ENCODE peak calls at places on chromosomes 11 and 22, in six cellular contexts. K, C, R, W, L and S are unnamed samples.
A peak's percentile ranks its signal among the peaks of the same experiment; 100 is the strongest.

GRCh38 chr11:103897156-103897555 is 139.3 kb upstream of the DDI1 start:
- DNase-seq in K (no peak), C (no peak), R (no peak), W (no peak), L (no peak), S (peak; percentile 5)

GRCh38 chr11:2744166-2744565 is 44.4 kb upstream of the KCNQ1OT1 start:
- DNase-seq in K (no peak), C (no peak), R (no peak), W (no peak), L (no peak), S (no peak)

GRCh38 chr22:45149671-45150070 is 14.1 kb upstream of the NUP50 start:
- DNase-seq in K (no peak), C (no peak), R (peak; percentile 78), W (no peak), L (no peak), S (no peak)

GRCh38 chr11:68298659-68299516 is 13.5 kb upstream of the LRP5 start:
- DNase-seq in K (no peak), C (peak; percentile 57), R (no peak), W (no peak), L (no peak), S (no peak)

GRCh38 chr22:26953380-26953807 is 296.0 kb downstream of the MIAT start:
- DNase-seq in K (no peak), C (no peak), R (no peak), W (no peak), L (no peak), S (no peak)

GRCh38 chr11:16923987-16924386 is 90.2 kb downstream of the PLEKHA7 start:
- DNase-seq in K (no peak), C (peak; percentile 83), R (no peak), W (no peak), L (no peak), S (no peak)

GRCh38 chr11:22666700-22667439 is 459 bp downstream of the GAS2 start:
- DNase-seq in K (no peak), C (no peak), R (peak; percentile 17), W (no peak), L (no peak), S (peak; percentile 26)

GRCh38 chr11:8766043-8766992 is 83.7 kb downstream of the RPL27A start:
- DNase-seq in K (no peak), C (no peak), R (no peak), W (no peak), L (no peak), S (no peak)

GRCh38 chr11:32140121-32140520 is 49.2 kb downstream of the RCN1 start:
- DNase-seq in K (no peak), C (no peak), R (no peak), W (no peak), L (no peak), S (no peak)

GRCh38 chr11:62644220-62644619 is 2.2 kb downstream of the GANAB start:
- DNase-seq in K (no peak), C (no peak), R (no peak), W (no peak), L (no peak), S (no peak)

GRCh38 chr11:71364176-71364671 is 84.0 kb downstream of the DHCR7 start:
- DNase-seq in K (no peak), C (no peak), R (no peak), W (no peak), L (no peak), S (no peak)

GRCh38 chr11:72573380-72573949 is 100.8 kb downstream of the PDE2A start:
- DNase-seq in K (no peak), C (peak; percentile 51), R (peak; percentile 28), W (no peak), L (peak; percentile 35), S (peak; percentile 53)

GRCh38 chr11:19978668-19979518 is 181.4 kb downstream of the DBX1 start:
- DNase-seq in K (peak; percentile 70), C (peak; percentile 58), R (peak; percentile 95), W (no peak), L (peak; percentile 97), S (peak; percentile 91)

GRCh38 chr11:111603633-111604130 is 1.4 kb downstream of the SIK2 start:
- DNase-seq in K (no peak), C (no peak), R (no peak), W (no peak), L (peak; percentile 15), S (peak; percentile 15)

GRCh38 chr22:41777749-41778395 is 22.6 kb upstream of the CCDC134 start:
- DNase-seq in K (no peak), C (no peak), R (no peak), W (no peak), L (peak; percentile 58), S (peak; percentile 23)

GRCh38 chr22:46346680-46347405 is 11.3 kb downstream of the TRMU start:
- DNase-seq in K (no peak), C (no peak), R (no peak), W (no peak), L (no peak), S (no peak)

GRCh38 chr22:35470903-35471321 is 69.7 kb upstream of the RASD2 start:
- DNase-seq in K (no peak), C (no peak), R (peak; percentile 8), W (no peak), L (no peak), S (no peak)

GRCh38 chr11:121032546-121032945 is 8.6 kb downstream of the TBCEL start:
- DNase-seq in K (peak; percentile 33), C (no peak), R (peak; percentile 20), W (no peak), L (no peak), S (no peak)

GRCh38 chr11:117479372-117479771 is 151.7 kb downstream of the CEP164 start:
- DNase-seq in K (no peak), C (no peak), R (no peak), W (no peak), L (no peak), S (no peak)

GRCh38 chr11:12690663-12691062 is 16.4 kb downstream of the TEAD1 start:
- DNase-seq in K (no peak), C (no peak), R (no peak), W (no peak), L (no peak), S (no peak)

GRCh38 chr11:19087658-19088057 is 27.1 kb upstream of the MRGPRX2 start:
- DNase-seq in K (no peak), C (no peak), R (peak; percentile 27), W (no peak), L (peak; percentile 89), S (peak; percentile 81)

GRCh38 chr22:19559324-19559811 is 35.2 kb upstream of the CLDN5 start:
- DNase-seq in K (no peak), C (peak; percentile 40), R (no peak), W (no peak), L (peak; percentile 35), S (no peak)

GRCh38 chr11:60183595-60184201 is 815 bp upstream of the MS4A6A start:
- DNase-seq in K (no peak), C (no peak), R (no peak), W (no peak), L (no peak), S (no peak)

GRCh38 chr11:102476812-102477211 is 24.2 kb upstream of the TMEM123 start:
- DNase-seq in K (peak; percentile 39), C (peak; percentile 83), R (no peak), W (no peak), L (peak; percentile 80), S (peak; percentile 22)

GRCh38 chr11:2516276-2517015 is 71.6 kb downstream of the KCNQ1 start:
- DNase-seq in K (no peak), C (peak; percentile 29), R (no peak), W (peak; percentile 1), L (no peak), S (no peak)

GRCh38 chr22:45742866-45743450 is 71.3 kb downstream of the ATXN10 start:
- DNase-seq in K (peak; percentile 74), C (no peak), R (peak; percentile 89), W (no peak), L (peak; percentile 79), S (peak; percentile 70)

GRCh38 chr11:2122907-2123627 is 16.1 kb downstream of the IGF2 start:
- DNase-seq in K (no peak), C (no peak), R (no peak), W (no peak), L (no peak), S (no peak)

GRCh38 chr11:102617491-102618026 is 7.6 kb downstream of the MMP20 start:
- DNase-seq in K (no peak), C (no peak), R (no peak), W (no peak), L (peak; percentile 48), S (no peak)

GRCh38 chr11:45264839-45265515 is 21.2 kb downstream of the SYT13 start:
- DNase-seq in K (no peak), C (no peak), R (peak; percentile 76), W (no peak), L (peak; percentile 95), S (peak; percentile 97)

DNA sequence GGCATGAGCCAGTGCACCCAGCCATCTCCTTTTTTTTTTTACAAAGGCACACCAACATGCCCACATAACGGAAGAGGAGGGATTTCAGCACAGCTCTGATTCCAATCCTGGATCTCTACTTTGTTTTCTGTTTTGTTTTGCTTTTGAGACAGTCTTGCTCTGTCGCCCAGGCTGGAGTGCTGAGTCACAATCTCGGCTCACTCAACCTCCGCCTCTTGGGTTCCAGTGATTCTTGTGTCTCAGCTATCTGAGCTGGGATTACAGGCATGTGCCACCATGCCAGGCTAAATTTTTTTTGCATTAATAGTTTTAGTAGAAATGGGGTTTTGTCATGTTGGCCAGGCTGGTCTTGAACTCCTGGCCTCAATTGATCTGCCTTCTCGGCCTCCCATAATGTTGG is 28.1 kb downstream of the VSTM5 start:
- DNase-seq in K (no peak), C (no peak), R (no peak), W (no peak), L (peak; percentile 44), S (no peak)
- TF ChIP-seq CTCF in K (no peak), C (no peak), R (no peak), W (no peak), L (no peak), S (no peak)

DNA sequence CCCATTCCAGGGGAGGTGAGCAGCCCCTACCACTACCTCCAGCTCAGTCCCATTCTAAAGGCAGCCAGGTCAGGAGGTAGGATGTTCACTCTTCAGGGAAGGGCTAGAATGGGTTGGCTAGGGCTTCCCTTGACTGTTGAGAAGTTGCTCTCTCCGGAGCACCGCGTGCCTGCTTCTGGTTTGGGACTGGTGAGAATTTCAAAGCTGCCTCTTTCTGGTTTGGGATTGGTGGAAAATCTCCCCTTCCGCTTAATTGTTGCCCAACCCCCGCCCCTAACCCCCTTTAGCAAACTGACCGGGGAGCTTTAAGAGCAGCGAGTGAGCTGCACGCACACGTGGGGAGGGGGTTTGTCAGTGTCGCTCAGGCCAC is 689 bp downstream of the USP2 start:
- DNase-seq in K (no peak), C (no peak), R (no peak), W (no peak), L (no peak), S (no peak)
- H3K4me3 ChIP-seq in K (no peak overlapping the region), C (peak overlapping the region; percentile 38), R (peak overlapping the region; percentile 70), W (peak overlapping the region; percentile 61), L (peak overlapping the region; percentile 47), S (no peak overlapping the region)

GRCh38 chr11:130070109-130070828 is 575 bp downstream of the APLP2 start:
- DNase-seq in K (peak; percentile 41), C (peak; percentile 77), R (peak; percentile 44), W (no peak), L (peak; percentile 15), S (peak; percentile 36)
- TF ChIP-seq CTCF in K (no peak), C (peak; percentile 12), R (peak; percentile 8), W (no peak), L (peak; percentile 29), S (peak; percentile 18)

DNA sequence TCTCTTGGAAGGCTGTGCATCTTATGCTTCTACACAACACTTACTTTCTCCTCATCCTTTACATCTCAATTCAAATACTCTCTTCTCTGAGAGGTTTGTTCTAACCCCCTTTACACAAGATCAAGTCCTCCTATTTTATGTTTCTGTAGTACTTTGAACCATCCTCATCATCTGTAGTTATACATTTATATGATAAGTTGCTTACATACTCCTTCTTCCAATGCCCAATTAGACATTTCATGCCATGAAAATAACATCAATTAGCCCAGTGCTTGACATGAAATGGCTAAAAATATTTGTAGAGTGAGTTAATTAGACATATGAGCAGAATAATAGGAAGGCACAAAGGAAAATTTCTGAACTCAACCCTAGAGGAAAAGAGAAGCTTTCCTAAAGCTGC is at the start of gene OR56A1:
- DNase-seq in K (no peak), C (no peak), R (no peak), W (no peak), L (no peak), S (no peak)
- H3K4me3 ChIP-seq in K (no peak within 1 kb of the TSS), C (no peak within 1 kb of the TSS), R (no peak within 1 kb of the TSS), W (no peak within 1 kb of the TSS), L (no peak within 1 kb of the TSS), S (no peak within 1 kb of the TSS)